ENCODE peak calls at places on chromosomes 6 and 20, in seven cellular contexts. C is left ventricle myocardium superior; Q is upper lobe of right lung; Z is right cardiac atrium; V is naive thymus-derived CD4-positive, alpha-beta T cell; D is left cardiac atrium; G is naive B cell. U is an unnamed sample.

GRCh38 chr6:30749554-30750378 is 5.4 kb upstream of the IER3 start:
- ATAC-seq in V (no peak), Z (no peak), C (no peak), Q (no peak), D (no peak), G (no peak), U (no peak)

GRCh38 chr20:11267762-11268335 is 594.0 kb upstream of the JAG1 start:
- ATAC-seq in G (no peak), Q (no peak), V (no peak), Z (peak; percentile 8), D (peak; percentile 19), C (peak; percentile 35), U (no peak)

GRCh38 chr6:107768044-107768443 is 56.1 kb downstream of the SCML4 start:
- ATAC-seq in V (no peak), G (no peak), Q (no peak), D (no peak), C (no peak), Z (no peak), U (no peak)

GRCh38 chr6:21664263-21665081 is 70.9 kb downstream of the SOX4 start:
- ATAC-seq in G (peak; percentile 63), D (peak; percentile 50), Q (peak; percentile 69), C (peak; percentile 65), V (peak; percentile 39), Z (peak; percentile 73), U (no peak)

GRCh38 chr6:113347420-113347819 is 509.7 kb upstream of the MARCKS start:
- ATAC-seq in D (no peak), Z (no peak), Q (no peak), V (no peak), G (no peak), C (no peak), U (no peak)

GRCh38 chr6:70633870-70634269 is 33.8 kb upstream of the SMAP1 start:
- ATAC-seq in D (no peak), G (no peak), C (no peak), V (no peak), Q (no peak), Z (no peak), U (no peak)

GRCh38 chr20:36384022-36384619 is 78.0 kb downstream of the DLGAP4 start:
- ATAC-seq in G (peak; percentile 18), C (peak; percentile 60), Z (no peak), Q (peak; percentile 67), D (no peak), V (peak; percentile 64), U (no peak)

GRCh38 chr6:130829333-130829910 is 2.2 kb downstream of the SMLR1 start:
- ATAC-seq in C (no peak), Z (no peak), D (no peak), G (no peak), Q (no peak), V (peak; percentile 40), U (no peak)

GRCh38 chr20:39670987-39671386 is 708.8 kb downstream of the DHX35 start:
- ATAC-seq in Z (no peak), Q (no peak), G (no peak), C (no peak), V (no peak), D (no peak), U (peak; percentile 70)

GRCh38 chr20:25863536-25864325 is 167.1 kb upstream of the ZNF337 start:
- ATAC-seq in V (no peak), G (no peak), Z (no peak), D (no peak), Q (no peak), C (no peak), U (no peak)